ENCODE peak calls at places on chromosomes 6 and 20, in five cellular contexts. One of them, this sample, is unnamed.

GRCh38 chr20:51661609-51662178 is 106.5 kb downstream of the ATP9A start:
- DNase-seq in lower lobe of right lung: no peak
- DNase-seq in cardiac muscle cell: no peak
- DNase-seq in A549: peak; percentile 68
- DNase-seq in GM06990: no peak
- DNase-seq in this sample: no peak

GRCh38 chr6:41460742-41461336 is 85.3 kb upstream of the FOXP4 start:
- DNase-seq in lower lobe of right lung: no peak
- DNase-seq in cardiac muscle cell: no peak
- DNase-seq in A549: no peak
- DNase-seq in GM06990: no peak
- DNase-seq in this sample: no peak

GRCh38 chr6:139569561-139569960 is 195.1 kb upstream of the CITED2 start:
- DNase-seq in lower lobe of right lung: no peak
- DNase-seq in cardiac muscle cell: no peak
- DNase-seq in A549: no peak
- DNase-seq in GM06990: no peak
- DNase-seq in this sample: no peak

GRCh38 chr20:32807706-32808105 is 12.0 kb upstream of the MAPRE1 start:
- DNase-seq in lower lobe of right lung: no peak
- DNase-seq in cardiac muscle cell: peak; percentile 88
- DNase-seq in A549: no peak
- DNase-seq in GM06990: no peak
- DNase-seq in this sample: no peak

GRCh38 chr20:34715384-34715783 is 11.2 kb downstream of the TP53INP2 start:
- DNase-seq in lower lobe of right lung: no peak
- DNase-seq in cardiac muscle cell: no peak
- DNase-seq in A549: no peak
- DNase-seq in GM06990: no peak
- DNase-seq in this sample: no peak

GRCh38 chr20:24762371-24762770 is 186.7 kb upstream of the CST7 start:
- DNase-seq in lower lobe of right lung: no peak
- DNase-seq in cardiac muscle cell: no peak
- DNase-seq in A549: no peak
- DNase-seq in GM06990: no peak
- DNase-seq in this sample: no peak

GRCh38 chr6:63816979-63817436 is 181.4 kb downstream of the PHF3 start:
- DNase-seq in lower lobe of right lung: no peak
- DNase-seq in cardiac muscle cell: peak; percentile 27
- DNase-seq in A549: no peak
- DNase-seq in GM06990: no peak
- DNase-seq in this sample: no peak

GRCh38 chr6:48429610-48430009 is 318.6 kb upstream of the PTCHD4 start:
- DNase-seq in lower lobe of right lung: no peak
- DNase-seq in cardiac muscle cell: no peak
- DNase-seq in A549: no peak
- DNase-seq in GM06990: no peak
- DNase-seq in this sample: no peak

GRCh38 chr6:3697609-3698008 is 53.9 kb downstream of the PXDC1 start:
- DNase-seq in lower lobe of right lung: no peak
- DNase-seq in cardiac muscle cell: no peak
- DNase-seq in A549: no peak
- DNase-seq in GM06990: no peak
- DNase-seq in this sample: no peak

GRCh38 chr20:1415667-1416468 is 23.0 kb upstream of the FKBP1A start:
- DNase-seq in lower lobe of right lung: no peak
- DNase-seq in cardiac muscle cell: no peak
- DNase-seq in A549: peak; percentile 97
- DNase-seq in GM06990: no peak
- DNase-seq in this sample: peak; percentile 77

GRCh38 chr20:6588296-6588695 is 179.2 kb upstream of the BMP2 start:
- DNase-seq in lower lobe of right lung: no peak
- DNase-seq in cardiac muscle cell: peak; percentile 43
- DNase-seq in A549: no peak
- DNase-seq in GM06990: no peak
- DNase-seq in this sample: no peak

GRCh38 chr6:134574491-134574890 is 256.6 kb upstream of the SGK1 start:
- DNase-seq in lower lobe of right lung: no peak
- DNase-seq in cardiac muscle cell: no peak
- DNase-seq in A549: no peak
- DNase-seq in GM06990: no peak
- DNase-seq in this sample: no peak

GRCh38 chr6:154602708-154603107 is 92.2 kb upstream of the CNKSR3 start:
- DNase-seq in lower lobe of right lung: no peak
- DNase-seq in cardiac muscle cell: no peak
- DNase-seq in A549: no peak
- DNase-seq in GM06990: no peak
- DNase-seq in this sample: no peak

GRCh38 chr20:49310695-49311094 is 32.8 kb upstream of the ZNFX1 start:
- DNase-seq in lower lobe of right lung: no peak
- DNase-seq in cardiac muscle cell: no peak
- DNase-seq in A549: no peak
- DNase-seq in GM06990: no peak
- DNase-seq in this sample: no peak

GRCh38 chr6:78810146-78810545 is 57.2 kb upstream of the IRAK1BP1 start:
- DNase-seq in lower lobe of right lung: no peak
- DNase-seq in cardiac muscle cell: peak; percentile 25
- DNase-seq in A549: peak; percentile 8
- DNase-seq in GM06990: no peak
- DNase-seq in this sample: no peak
- TF ChIP-seq CTCF in lower lobe of right lung: peak; percentile 16
- TF ChIP-seq CTCF in cardiac muscle cell: peak; percentile 46
- TF ChIP-seq CTCF in A549: peak; percentile 32
- TF ChIP-seq CTCF in GM06990: peak; percentile 49
- TF ChIP-seq CTCF in this sample: no peak

GRCh38 chr6:158270389-158271127 is 41.7 kb upstream of the TULP4 start:
- DNase-seq in lower lobe of right lung: no peak
- DNase-seq in cardiac muscle cell: no peak
- DNase-seq in A549: no peak
- DNase-seq in GM06990: no peak
- DNase-seq in this sample: no peak

GRCh38 chr6:158272324-158272723 is 39.9 kb upstream of the TULP4 start:
- DNase-seq in lower lobe of right lung: no peak
- DNase-seq in cardiac muscle cell: no peak
- DNase-seq in A549: no peak
- DNase-seq in GM06990: no peak
- DNase-seq in this sample: no peak

GRCh38 chr6:158269657-158270056 is 42.6 kb upstream of the TULP4 start:
- DNase-seq in lower lobe of right lung: no peak
- DNase-seq in cardiac muscle cell: no peak
- DNase-seq in A549: no peak
- DNase-seq in GM06990: no peak
- DNase-seq in this sample: no peak

GRCh38 chr6:158266131-158266530 is 46.1 kb upstream of the TULP4 start:
- DNase-seq in lower lobe of right lung: no peak
- DNase-seq in cardiac muscle cell: no peak
- DNase-seq in A549: no peak
- DNase-seq in GM06990: no peak
- DNase-seq in this sample: no peak

DNA sequence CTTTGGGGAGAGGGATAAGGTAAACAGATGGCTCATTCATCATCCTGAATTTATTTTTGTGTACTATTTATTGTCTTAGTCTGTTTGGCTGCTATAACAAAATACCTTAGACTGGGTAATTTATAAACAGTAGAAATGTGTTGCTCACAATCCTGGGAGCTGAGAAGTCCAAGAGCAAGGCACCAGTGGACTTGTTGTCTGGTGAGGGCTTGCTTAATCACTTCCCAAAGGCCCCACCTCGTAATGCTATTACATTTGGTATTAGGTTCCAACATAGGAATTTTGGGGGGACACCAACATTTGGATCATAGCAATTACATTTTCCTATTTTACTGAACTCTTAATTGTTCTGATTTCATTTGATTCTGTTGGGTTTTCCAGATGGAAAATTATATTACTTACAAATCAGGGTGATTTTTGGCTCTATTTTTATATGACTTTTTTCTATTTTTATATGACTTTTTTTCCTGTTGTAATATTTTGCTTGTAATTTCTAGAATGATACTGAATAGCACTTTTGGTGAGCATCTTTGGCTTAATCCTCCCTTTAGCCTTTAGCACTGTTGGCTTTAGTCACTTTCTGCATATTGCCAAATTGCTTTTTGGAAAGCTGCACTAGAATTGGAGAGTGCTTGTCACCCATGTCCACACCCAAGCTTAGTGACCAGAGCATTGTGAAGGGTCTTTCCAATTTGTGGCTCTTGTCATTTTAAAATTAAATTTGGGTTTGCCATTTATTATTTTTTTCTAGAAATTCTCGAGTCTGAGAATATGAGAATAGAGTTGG is 43.7 kb upstream of the TULP4 start:
- DNase-seq in lower lobe of right lung: no peak
- DNase-seq in cardiac muscle cell: no peak
- DNase-seq in A549: no peak
- DNase-seq in GM06990: no peak
- DNase-seq in this sample: no peak
- TF ChIP-seq CTCF in lower lobe of right lung: no peak
- TF ChIP-seq CTCF in cardiac muscle cell: no peak
- TF ChIP-seq CTCF in A549: no peak
- TF ChIP-seq CTCF in GM06990: no peak
- TF ChIP-seq CTCF in this sample: no peak

GRCh38 chr20:59082077-59082740 is 39.6 kb upstream of the PRELID3B start:
- DNase-seq in lower lobe of right lung: no peak
- DNase-seq in cardiac muscle cell: no peak
- DNase-seq in A549: no peak
- DNase-seq in GM06990: no peak
- DNase-seq in this sample: no peak
- TF ChIP-seq CTCF in lower lobe of right lung: peak; percentile 23
- TF ChIP-seq CTCF in cardiac muscle cell: peak; percentile 39
- TF ChIP-seq CTCF in A549: peak; percentile 18
- TF ChIP-seq CTCF in GM06990: peak; percentile 50
- TF ChIP-seq CTCF in this sample: peak; percentile 52

DNA sequence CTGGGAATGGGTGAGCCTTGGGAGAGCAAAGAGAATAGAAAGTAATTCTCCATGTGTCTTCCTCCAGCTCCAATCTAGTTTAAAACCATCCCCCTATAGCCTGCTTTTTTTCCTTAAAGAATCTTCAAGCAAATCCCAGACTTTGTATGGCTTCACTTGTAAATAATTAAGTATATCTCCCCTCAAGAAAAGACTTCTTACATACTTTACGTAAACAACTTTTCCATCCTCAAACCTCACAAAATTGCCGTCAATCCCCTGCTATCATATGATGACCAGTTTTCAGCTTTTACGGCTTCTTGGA is 88.5 kb upstream of the PHACTR3 start:
- DNase-seq in lower lobe of right lung: no peak
- DNase-seq in cardiac muscle cell: no peak
- DNase-seq in A549: no peak
- DNase-seq in GM06990: no peak
- DNase-seq in this sample: no peak
- TF ChIP-seq CTCF in lower lobe of right lung: no peak
- TF ChIP-seq CTCF in cardiac muscle cell: no peak
- TF ChIP-seq CTCF in A549: no peak
- TF ChIP-seq CTCF in GM06990: no peak
- TF ChIP-seq CTCF in this sample: peak; percentile 40

GRCh38 chr20:17442588-17442987 is 88.6 kb downstream of the BFSP1 start:
- DNase-seq in lower lobe of right lung: no peak
- DNase-seq in cardiac muscle cell: peak; percentile 15
- DNase-seq in A549: no peak
- DNase-seq in GM06990: no peak
- DNase-seq in this sample: no peak
- TF ChIP-seq CTCF in lower lobe of right lung: no peak
- TF ChIP-seq CTCF in cardiac muscle cell: no peak
- TF ChIP-seq CTCF in A549: no peak
- TF ChIP-seq CTCF in GM06990: peak; percentile 19
- TF ChIP-seq CTCF in this sample: no peak

DNA sequence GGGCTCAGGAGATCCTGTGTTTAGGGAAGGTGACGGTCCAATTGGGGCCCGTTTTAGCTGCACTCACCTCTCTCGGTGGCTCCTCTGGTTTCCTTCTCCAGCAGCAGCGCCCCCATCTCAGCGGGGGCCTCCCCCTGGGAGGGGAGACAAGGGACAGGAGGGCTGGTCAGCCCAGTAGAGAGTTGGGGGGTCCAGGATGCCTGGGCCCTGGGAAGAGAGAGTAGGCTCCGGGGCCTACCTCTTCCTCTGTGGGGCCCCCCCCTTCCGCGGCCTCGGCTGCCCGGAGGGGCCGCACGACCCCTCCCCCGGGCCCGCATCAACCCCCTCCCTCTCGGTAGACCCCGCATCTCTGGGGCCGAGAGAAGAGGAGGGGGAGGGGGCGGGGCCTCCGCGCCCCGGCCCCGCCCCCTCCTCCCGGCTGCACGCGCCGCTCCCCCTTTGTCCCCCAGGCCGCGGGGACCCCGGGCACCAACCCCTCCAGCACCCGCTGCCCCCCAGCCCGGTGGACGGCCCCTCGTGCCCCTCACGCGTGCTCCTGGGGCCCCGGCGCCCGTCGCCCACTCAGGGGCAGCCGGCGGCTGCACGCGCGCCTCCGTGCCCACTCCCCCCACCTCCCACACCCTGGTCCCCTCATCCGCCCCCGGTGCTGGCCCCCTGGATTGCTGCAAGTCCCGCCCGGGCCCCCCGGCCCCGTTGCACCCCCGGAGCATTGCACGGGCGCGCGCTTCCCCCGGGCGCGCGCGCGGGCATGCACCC is 464 bp downstream of the EHMT2 start:
- DNase-seq in lower lobe of right lung: no peak
- DNase-seq in cardiac muscle cell: no peak
- DNase-seq in A549: no peak
- DNase-seq in GM06990: no peak
- DNase-seq in this sample: no peak
- TF ChIP-seq CTCF in lower lobe of right lung: no peak
- TF ChIP-seq CTCF in cardiac muscle cell: no peak
- TF ChIP-seq CTCF in A549: no peak
- TF ChIP-seq CTCF in GM06990: no peak
- TF ChIP-seq CTCF in this sample: no peak

GRCh38 chr6:116078522-116078921 is 17.8 kb upstream of the FRK start:
- DNase-seq in lower lobe of right lung: no peak
- DNase-seq in cardiac muscle cell: no peak
- DNase-seq in A549: no peak
- DNase-seq in GM06990: no peak
- DNase-seq in this sample: no peak
- TF ChIP-seq CTCF in lower lobe of right lung: no peak
- TF ChIP-seq CTCF in cardiac muscle cell: no peak
- TF ChIP-seq CTCF in A549: no peak
- TF ChIP-seq CTCF in GM06990: no peak
- TF ChIP-seq CTCF in this sample: no peak

GRCh38 chr20:14051454-14051853 is 56.1 kb downstream of the MACROD2 start:
- DNase-seq in lower lobe of right lung: no peak
- DNase-seq in cardiac muscle cell: no peak
- DNase-seq in A549: no peak
- DNase-seq in GM06990: no peak
- DNase-seq in this sample: no peak

GRCh38 chr20:14055127-14055742 is 59.9 kb downstream of the MACROD2 start:
- DNase-seq in lower lobe of right lung: no peak
- DNase-seq in cardiac muscle cell: peak; percentile 76
- DNase-seq in A549: peak; percentile 20
- DNase-seq in GM06990: peak; percentile 2
- DNase-seq in this sample: no peak
- TF ChIP-seq CTCF in lower lobe of right lung: peak; percentile 60
- TF ChIP-seq CTCF in cardiac muscle cell: peak; percentile 55
- TF ChIP-seq CTCF in A549: peak; percentile 92
- TF ChIP-seq CTCF in GM06990: peak; percentile 61
- TF ChIP-seq CTCF in this sample: peak; percentile 81